ENCODE peak calls at places on chromosomes 7 and 10, in nine cellular contexts. A is sigmoid colon, T is AG09319, E is nephron progenitor cell, F is HCT116, C is upper lobe of left lung, G is spleen, K is Panc1, W is fibroblast of the aortic adventitia. H is an unnamed sample.

GRCh38 chr7:140653319-140654108 is 12.9 kb upstream of the DENND2A start:
- DNase-seq in F (peak; percentile 65), A (peak; percentile 85), W (peak; percentile 89), T (peak; percentile 80), E (peak; percentile 71), K (peak; percentile 67), G (peak; percentile 70), C (no peak), H (peak; percentile 28)

GRCh38 chr7:117834983-117835664 is 38.1 kb downstream of the CTTNBP2 start:
- DNase-seq in F (no peak), K (no peak), G (no peak), C (no peak), W (no peak), A (no peak), E (no peak), T (no peak), H (no peak)

GRCh38 chr10:108521827-108522503 is 1357.5 kb upstream of the SORCS1 start:
- DNase-seq in K (no peak), F (no peak), G (no peak), A (no peak), E (no peak), C (no peak), W (no peak), T (no peak), H (no peak)

GRCh38 chr7:43646603-43647313 is 63.9 kb downstream of the STK17A start:
- DNase-seq in K (no peak), W (peak; percentile 51), T (no peak), E (no peak), C (no peak), G (no peak), A (no peak), F (no peak), H (no peak)

GRCh38 chr7:82736633-82737032 is 293.1 kb upstream of the CACNA2D1 start:
- DNase-seq in T (no peak), F (no peak), C (no peak), E (no peak), W (no peak), K (no peak), G (no peak), A (no peak), H (no peak)

GRCh38 chr7:120654241-120654640 is 203.7 kb downstream of the TSPAN12 start:
- DNase-seq in F (no peak), W (no peak), A (no peak), C (no peak), K (no peak), E (no peak), T (no peak), G (no peak), H (no peak)

GRCh38 chr7:52026140-52026539 is 709.5 kb upstream of the COBL start:
- DNase-seq in W (no peak), A (no peak), C (no peak), F (no peak), K (no peak), E (no peak), G (no peak), T (no peak), H (no peak)

GRCh38 chr10:120011359-120012132 is 119.0 kb downstream of the SEC23IP start:
- DNase-seq in W (no peak), A (no peak), E (peak; percentile 39), F (no peak), G (no peak), T (no peak), C (peak; percentile 75), K (no peak), H (no peak)

GRCh38 chr7:32257632-32258031 is 187.4 kb upstream of the PDE1C start:
- DNase-seq in F (no peak), G (no peak), K (no peak), T (no peak), A (no peak), W (no peak), E (no peak), C (no peak), H (no peak)

GRCh38 chr10:130511801-130512200 is 375.6 kb downstream of the GLRX3 start:
- DNase-seq in A (no peak), C (no peak), W (no peak), E (no peak), F (no peak), G (no peak), T (no peak), K (no peak), H (no peak)

GRCh38 chr7:34011017-34011680 is 105.8 kb downstream of the BMPER start:
- DNase-seq in C (no peak), E (no peak), K (no peak), T (no peak), G (no peak), A (no peak), W (peak; percentile 41), F (no peak), H (no peak)

GRCh38 chr7:144827581-144828139 is 8.2 kb downstream of the TPK1 start:
- DNase-seq in G (no peak), F (no peak), K (no peak), T (no peak), C (no peak), E (peak; percentile 13), W (peak; percentile 99), A (no peak), H (no peak)

GRCh38 chr7:85191383-85191782 is 4.5 kb upstream of the SEMA3D start:
- DNase-seq in E (no peak), C (no peak), T (no peak), A (no peak), K (no peak), G (no peak), W (peak; percentile 72), F (peak; percentile 19), H (no peak)

GRCh38 chr7:3832199-3832598 is 531.1 kb downstream of the SDK1 start:
- DNase-seq in F (no peak), E (no peak), G (no peak), A (no peak), T (no peak), K (no peak), W (no peak), C (no peak), H (no peak)

GRCh38 chr10:103564116-103564501 is 70.6 kb downstream of the NEURL1 start:
- DNase-seq in T (no peak), K (no peak), C (no peak), E (no peak), G (no peak), W (no peak), F (no peak), A (peak; percentile 84), H (no peak)

GRCh38 chr7:121279060-121279620 is 49.7 kb upstream of the WNT16 start:
- DNase-seq in T (no peak), K (no peak), A (no peak), C (no peak), G (no peak), E (no peak), W (no peak), F (no peak), H (no peak)

GRCh38 chr10:61612009-61612408 is 50.7 kb upstream of the CABCOCO1 start:
- DNase-seq in T (no peak), E (no peak), G (no peak), C (no peak), A (no peak), W (no peak), K (no peak), F (no peak), H (no peak)

GRCh38 chr7:147014596-147014995 is 898.0 kb downstream of the CNTNAP2 start:
- DNase-seq in K (no peak), C (no peak), G (no peak), T (no peak), E (no peak), W (no peak), F (no peak), A (no peak), H (no peak)

GRCh38 chr10:97479939-97480338 is 18.3 kb downstream of the MMS19 start:
- DNase-seq in K (no peak), A (no peak), E (peak; percentile 30), W (no peak), F (no peak), T (no peak), G (no peak), C (no peak), H (no peak)

GRCh38 chr7:75971961-75972763 is 22.2 kb downstream of the TMEM120A start:
- DNase-seq in E (peak; percentile 35), A (peak; percentile 92), F (no peak), K (no peak), T (no peak), C (no peak), W (peak; percentile 27), G (peak; percentile 81), H (no peak)

GRCh38 chr10:102450374-102451104 is 804 bp downstream of the C10orf95 start:
- DNase-seq in F (peak; percentile 82), E (peak; percentile 77), W (peak; percentile 61), G (peak; percentile 99), K (no peak), C (peak; percentile 98), A (peak; percentile 88), T (no peak), H (peak; percentile 84)
- TF ChIP-seq CTCF in F (no peak), E (no peak), W (no peak), G (peak; percentile 36), K (no peak), C (peak; percentile 27), A (no peak), T (no peak), H (no peak)

GRCh38 chr7:78783179-78783962 is 670.1 kb downstream of the MAGI2 start:
- DNase-seq in W (no peak), K (no peak), T (no peak), E (no peak), G (no peak), C (no peak), F (no peak), A (no peak), H (no peak)
- TF ChIP-seq CTCF in W (no peak), K (no peak), T (no peak), E (no peak), G (no peak), C (no peak), F (no peak), A (no peak), H (no peak)

GRCh38 chr7:100358027-100358856 is at the start of gene PILRB:
- DNase-seq in W (no peak), K (no peak), F (no peak), A (no peak), T (no peak), C (no peak), G (peak; percentile 78), E (no peak), H (no peak)
- TF ChIP-seq CTCF in W (no peak), K (no peak), F (no peak), A (no peak), T (no peak), C (no peak), G (peak; percentile 27), E (no peak), H (no peak)

DNA sequence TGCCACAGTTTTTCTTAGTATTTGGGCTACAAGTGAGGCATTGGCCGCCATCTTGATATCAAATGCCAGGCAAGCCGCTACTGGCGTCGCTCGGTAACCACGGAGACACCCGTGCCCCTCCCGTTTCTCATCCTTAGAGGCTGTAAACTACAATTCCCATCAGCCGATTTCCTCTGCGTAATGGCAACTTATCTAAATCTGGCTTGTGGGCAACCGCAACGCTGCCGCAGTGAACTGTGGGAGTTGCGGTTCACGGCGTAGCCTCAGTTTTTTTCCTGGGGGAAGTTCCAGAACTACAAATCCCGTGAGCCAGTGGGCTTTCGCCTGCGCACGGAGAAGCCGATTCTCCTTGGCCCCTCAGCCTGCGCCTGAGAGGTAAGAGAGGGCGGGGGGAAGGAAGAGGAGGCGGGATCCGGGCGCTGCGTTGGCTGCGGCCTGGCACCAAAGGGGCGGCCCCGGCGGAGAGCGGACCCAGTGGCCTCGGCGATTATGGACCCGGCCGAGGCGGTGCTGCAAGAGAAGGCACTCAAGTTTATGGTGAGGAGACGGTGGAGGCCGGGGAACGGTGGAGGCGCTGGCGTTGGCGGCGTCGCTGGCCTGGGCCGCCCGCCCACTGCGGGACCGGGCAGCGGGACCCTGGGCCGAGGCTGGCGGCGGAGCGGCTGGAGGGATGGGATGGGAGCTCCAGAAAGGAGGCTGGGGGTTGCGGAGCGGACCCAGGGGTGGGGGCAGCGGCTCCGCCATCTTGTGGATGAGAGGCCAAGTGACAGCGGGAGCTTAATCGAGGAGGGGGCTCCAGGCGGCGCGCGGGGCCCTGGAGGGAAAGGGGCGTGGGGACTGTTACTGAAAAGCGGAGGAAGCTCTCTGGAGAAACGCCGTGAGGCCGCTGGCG is at the start of gene BTRC:
- DNase-seq in T (peak; percentile 97), A (peak; percentile 98), K (peak; percentile 99), W (peak; percentile 99), E (peak; percentile 95), F (peak; percentile 100), C (peak; percentile 96), G (peak; percentile 98), H (peak; percentile 89)
- TF ChIP-seq CTCF in T (no peak), A (no peak), K (no peak), W (no peak), E (no peak), F (no peak), C (peak; percentile 16), G (no peak), H (no peak)

H was measured in activated B cell treated with CpG ODN at 0.5 μM for 24 hours.